ENCODE peak calls at places on chromosome 9, in ten cellular contexts. M, K, B, Z, C, J, Y, O, U and L are unnamed samples.

GRCh38 chr9:90188656-90189055 is 454.0 kb downstream of the DIRAS2 start:
- DNase-seq in M (no peak), K (no peak), B (no peak), Z (no peak), C (no peak), J (no peak), Y (no peak), O (no peak), U (no peak), L (no peak)

GRCh38 chr9:109799141-109799540 is 19.1 kb downstream of the PALM2AKAP2 start:
- DNase-seq in M (no peak), K (no peak), B (no peak), Z (no peak), C (no peak), J (no peak), Y (no peak), O (no peak), U (no peak), L (no peak)

GRCh38 chr9:130290353-130291181 is 25.0 kb downstream of the HMCN2 start:
- DNase-seq in M (no peak), K (no peak), B (no peak), Z (no peak), C (peak), J (no peak), Y (no peak), O (no peak), U (no peak), L (peak)

GRCh38 chr9:100589582-100589981 is 11.7 kb downstream of the CAVIN4 start:
- DNase-seq in M (no peak), K (no peak), B (no peak), Z (no peak), C (no peak), J (no peak), Y (no peak), O (no peak), U (no peak), L (no peak)

GRCh38 chr9:138072897-138073296 is 195.3 kb downstream of the CACNA1B start:
- DNase-seq in M (no peak), K (no peak), B (no peak), Z (no peak), C (no peak), J (no peak), Y (no peak), O (no peak), U (no peak), L (no peak)

GRCh38 chr9:7901676-7902075 is 102.1 kb upstream of the DMAC1 start:
- DNase-seq in M (no peak), K (no peak), B (no peak), Z (no peak), C (no peak), J (no peak), Y (no peak), O (no peak), U (no peak), L (no peak)

GRCh38 chr9:125683486-125683885 is 23.5 kb downstream of the MAPKAP1 start:
- DNase-seq in M (no peak), K (no peak), B (no peak), Z (no peak), C (no peak), J (no peak), Y (no peak), O (no peak), U (peak), L (no peak)

GRCh38 chr9:95436416-95436815 is 80.4 kb downstream of the PTCH1 start:
- DNase-seq in M (no peak), K (no peak), B (no peak), Z (no peak), C (no peak), J (no peak), Y (no peak), O (no peak), U (no peak), L (no peak)

GRCh38 chr9:135588886-135589595 is 27.5 kb downstream of the PAEP start:
- DNase-seq in M (no peak), K (no peak), B (no peak), Z (no peak), C (no peak), J (no peak), Y (no peak), O (no peak), U (no peak), L (no peak)

GRCh38 chr9:12648921-12649320 is 44.3 kb upstream of the TYRP1 start:
- DNase-seq in M (no peak), K (no peak), B (no peak), Z (no peak), C (no peak), J (no peak), Y (no peak), O (no peak), U (no peak), L (no peak)

GRCh38 chr9:83966209-83966582 is 13.8 kb downstream of the HNRNPK start:
- DNase-seq in M (no peak), K (no peak), B (no peak), Z (no peak), C (no peak), J (no peak), Y (no peak), O (no peak), U (no peak), L (no peak)

GRCh38 chr9:91117959-91118651 is 243.6 kb downstream of the AUH start:
- DNase-seq in M (no peak), K (no peak), B (no peak), Z (no peak), C (peak), J (peak), Y (no peak), O (no peak), U (peak), L (peak)

GRCh38 chr9:21096172-21096900 is 18.6 kb upstream of the IFNB1 start:
- DNase-seq in M (peak), K (no peak), B (no peak), Z (no peak), C (no peak), J (no peak), Y (peak), O (no peak), U (peak), L (no peak)

GRCh38 chr9:133164209-133164590 is 486 bp upstream of the GBGT1 start:
- DNase-seq in M (no peak), K (no peak), B (no peak), Z (no peak), C (no peak), J (no peak), Y (no peak), O (no peak), U (no peak), L (no peak)